ENCODE peak calls at places on chromosomes 1 and 21, in seven cellular contexts. C, X, Z, F, U, R and A are unnamed samples.

GRCh38 chr1:40344597-40344996 is 27.5 kb upstream of the COL9A2 start:
- DNase-seq in C (peak; percentile 60), X (no peak), Z (peak; percentile 40), F (peak; percentile 14), U (no peak), R (peak; percentile 46), A (no peak)

GRCh38 chr1:243408479-243408878 is 152.6 kb downstream of the SDCCAG8 start:
- DNase-seq in C (no peak), X (no peak), Z (no peak), F (no peak), U (no peak), R (no peak), A (no peak)

GRCh38 chr21:44985441-44986401 is 45.9 kb downstream of the SLX9 start:
- DNase-seq in C (no peak), X (no peak), Z (no peak), F (no peak), U (no peak), R (no peak), A (peak; percentile 27)

GRCh38 chr21:35366348-35367085 is 317.4 kb upstream of the RUNX1 start:
- DNase-seq in C (peak; percentile 98), X (no peak), Z (peak; percentile 61), F (no peak), U (no peak), R (no peak), A (no peak)

GRCh38 chr1:56819393-56819899 is at the start of gene FYB2:
- DNase-seq in C (no peak), X (peak; percentile 89), Z (no peak), F (peak; percentile 41), U (no peak), R (no peak), A (no peak)

GRCh38 chr1:164787834-164788231 is 228.8 kb downstream of the PBX1 start:
- DNase-seq in C (no peak), X (no peak), Z (peak; percentile 0), F (peak; percentile 63), U (no peak), R (no peak), A (no peak)

GRCh38 chr1:85372683-85373446 is 92.1 kb downstream of the DDAH1 start:
- DNase-seq in C (peak; percentile 91), X (no peak), Z (peak; percentile 78), F (peak; percentile 22), U (no peak), R (no peak), A (no peak)

GRCh38 chr1:25712299-25712970 is 87.6 kb upstream of the SELENON start:
- DNase-seq in C (no peak), X (no peak), Z (no peak), F (no peak), U (no peak), R (no peak), A (no peak)

GRCh38 chr1:54227091-54227602 is 27.2 kb downstream of the MRPL37 start:
- DNase-seq in C (peak; percentile 60), X (no peak), Z (peak; percentile 20), F (no peak), U (no peak), R (no peak), A (no peak)

GRCh38 chr1:23984417-23985186 is 4.5 kb upstream of the SRSF10 start:
- DNase-seq in C (peak; percentile 65), X (no peak), Z (peak; percentile 66), F (peak; percentile 91), U (no peak), R (no peak), A (no peak)

GRCh38 chr1:63112155-63112914 is 210.0 kb upstream of the FOXD3 start:
- DNase-seq in C (peak; percentile 79), X (no peak), Z (peak; percentile 71), F (no peak), U (no peak), R (no peak), A (no peak)